ENCODE peak calls at places on chromosomes 12 and 14, in six cellular contexts. C is glutamatergic neuron, X is Panc1, T is fibroblast of pulmonary artery, V is adrenal gland, A is IMR-90. H is an unnamed sample.

GRCh38 chr14:80003138-80003537 is 208.2 kb downstream of the DIO2 start:
- DNase-seq in C (no peak), T (no peak), V (no peak), X (peak), A (peak), H (no peak)

GRCh38 chr12:108457006-108457733 is 57.9 kb upstream of the FICD start:
- DNase-seq in X (peak), A (peak), V (peak), T (peak), C (no peak), H (no peak)

GRCh38 chr14:67820428-67820881 is 876 bp downstream of the RAD51B start:
- DNase-seq in C (no peak), T (peak), V (peak), A (peak), X (peak), H (no peak)

GRCh38 chr12:58386136-58386535 is 444.8 kb downstream of the ATP23 start:
- DNase-seq in C (no peak), X (no peak), A (no peak), T (no peak), V (no peak), H (no peak)

GRCh38 chr12:2319747-2320146 is 267.0 kb downstream of the CACNA1C start:
- DNase-seq in A (peak), X (no peak), T (peak), C (no peak), V (no peak), H (no peak)

GRCh38 chr14:66539034-66539433 is 31.1 kb downstream of the GPHN start:
- DNase-seq in X (no peak), T (no peak), A (no peak), C (no peak), V (no peak), H (no peak)

GRCh38 chr12:118061011-118061875 is at the start of gene WSB2:
- DNase-seq in C (peak), T (peak), V (peak), A (peak), X (no peak), H (peak)

GRCh38 chr12:22709292-22709691 is 84.3 kb downstream of the ETNK1 start:
- DNase-seq in C (no peak), T (peak), X (no peak), V (no peak), A (no peak), H (no peak)

GRCh38 chr12:93135286-93136239 is 206.5 kb upstream of the EEA1 start:
- DNase-seq in X (no peak), V (no peak), A (peak), C (no peak), T (no peak), H (no peak)

GRCh38 chr12:48750215-48750614 is 33.7 kb upstream of the CCNT1 start:
- DNase-seq in A (peak), C (no peak), T (no peak), X (no peak), V (no peak), H (no peak)

GRCh38 chr12:70006619-70006973 is 181.6 kb downstream of the MYRFL start:
- DNase-seq in X (no peak), V (no peak), C (no peak), A (no peak), T (no peak), H (no peak)

GRCh38 chr14:89327771-89328212 is 89.2 kb downstream of the FOXN3 start:
- DNase-seq in V (no peak), A (peak), C (no peak), T (no peak), X (no peak), H (no peak)

GRCh38 chr14:52877628-52878027 is 73.2 kb downstream of the FERMT2 start:
- DNase-seq in A (peak), C (no peak), T (peak), X (no peak), V (no peak), H (no peak)

GRCh38 chr14:81329640-81330385 is 70.3 kb downstream of the STON2 start:
- DNase-seq in C (no peak), V (no peak), T (no peak), A (no peak), X (no peak), H (peak)

GRCh38 chr14:73795974-73796373 is 55.7 kb upstream of the PTGR2 start:
- DNase-seq in V (no peak), T (no peak), A (peak), X (no peak), C (no peak), H (no peak)

GRCh38 chr14:37901978-37902377 is 305.7 kb upstream of the SSTR1 start:
- DNase-seq in V (no peak), C (no peak), T (no peak), X (no peak), A (peak), H (no peak)

GRCh38 chr14:99055019-99055418 is 217.0 kb downstream of the BCL11B start:
- DNase-seq in T (no peak), V (no peak), C (no peak), A (no peak), X (no peak), H (no peak)

GRCh38 chr14:73633115-73633514 is 11.7 kb upstream of the DNAL1 start:
- DNase-seq in V (peak), C (no peak), A (no peak), T (no peak), X (no peak), H (no peak)

GRCh38 chr12:90679674-90680073 is 275.3 kb downstream of the CCER1 start:
- DNase-seq in V (no peak), A (no peak), X (no peak), T (no peak), C (no peak), H (no peak)

GRCh38 chr14:103422981-103423600 is 37.9 kb downstream of the MARK3 start:
- DNase-seq in X (no peak), C (no peak), T (peak), A (peak), V (no peak), H (no peak)

GRCh38 chr12:116568203-116568602 is 9.0 kb downstream of the MAP1LC3B2 start:
- DNase-seq in A (no peak), T (no peak), V (no peak), C (no peak), X (no peak), H (no peak)

GRCh38 chr12:3171195-3171591 is 94.0 kb downstream of the TSPAN9 start:
- DNase-seq in T (no peak), V (no peak), X (no peak), C (no peak), A (peak), H (no peak)

GRCh38 chr12:38163442-38163801 is 153.2 kb upstream of the ALG10B start:
- DNase-seq in T (no peak), A (no peak), C (no peak), X (no peak), V (no peak), H (no peak)

GRCh38 chr12:22474970-22475720 is 69.2 kb downstream of the C2CD5 start:
- DNase-seq in C (no peak), V (no peak), X (no peak), T (no peak), A (no peak), H (no peak)

GRCh38 chr12:110739894-110740293 is 2.8 kb downstream of the PPP1CC start:
- DNase-seq in X (no peak), V (no peak), C (no peak), A (peak), T (no peak), H (no peak)

GRCh38 chr12:3313066-3313465 is 177.9 kb upstream of the PRMT8 start:
- DNase-seq in T (no peak), C (no peak), X (no peak), V (no peak), A (peak), H (no peak)

GRCh38 chr12:125346361-125346760 is 281.1 kb downstream of the AACS start:
- DNase-seq in C (no peak), X (no peak), T (no peak), A (no peak), V (no peak), H (no peak)

GRCh38 chr12:125453751-125454150 is 388.5 kb downstream of the AACS start:
- DNase-seq in T (no peak), A (no peak), V (no peak), X (no peak), C (no peak), H (no peak)

GRCh38 chr12:42102720-42103119 is 42.0 kb downstream of the GXYLT1 start:
- DNase-seq in V (no peak), A (no peak), T (no peak), C (no peak), X (no peak), H (no peak)

GRCh38 chr12:42104784-42105183 is 39.9 kb downstream of the GXYLT1 start:
- DNase-seq in C (no peak), T (no peak), X (no peak), V (no peak), A (no peak), H (no peak)

GRCh38 chr12:42103155-42103554 is 41.5 kb downstream of the GXYLT1 start:
- DNase-seq in A (no peak), C (no peak), T (no peak), X (no peak), V (no peak), H (no peak)

GRCh38 chr12:42099433-42099832 is 45.2 kb downstream of the GXYLT1 start:
- DNase-seq in C (no peak), V (no peak), X (no peak), A (no peak), T (no peak), H (no peak)

GRCh38 chr12:42104087-42104486 is 40.6 kb downstream of the GXYLT1 start:
- DNase-seq in A (no peak), X (no peak), V (no peak), C (no peak), T (peak), H (no peak)
- TF ChIP-seq CTCF in A (peak), X (no peak), V (no peak), C (no peak), T (peak), H (no peak)

DNA sequence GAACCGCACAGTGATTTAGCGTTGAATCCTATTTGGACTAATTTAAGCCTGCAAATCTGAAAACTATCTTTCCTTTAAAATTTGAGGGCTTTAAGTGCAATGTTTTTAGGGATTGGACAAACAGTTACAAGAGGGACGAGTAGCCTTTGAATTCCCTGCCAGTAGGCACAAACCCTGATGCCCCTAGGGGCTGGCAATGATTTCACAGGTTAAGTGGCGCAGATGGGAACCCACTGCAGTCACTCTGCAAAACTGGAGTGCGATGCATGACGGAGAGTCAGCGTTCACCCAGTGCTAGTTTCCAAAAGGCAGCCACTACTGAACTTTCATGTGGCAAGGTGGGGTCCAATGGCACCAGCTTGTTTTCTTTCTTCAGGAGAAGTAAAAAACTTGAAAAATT is 99.4 kb upstream of the FRMD6 start:
- DNase-seq in C (peak), V (no peak), X (no peak), T (no peak), A (no peak), H (no peak)
- TF ChIP-seq CTCF in C (peak), V (peak), X (peak), T (peak), A (no peak), H (no peak)

DNA sequence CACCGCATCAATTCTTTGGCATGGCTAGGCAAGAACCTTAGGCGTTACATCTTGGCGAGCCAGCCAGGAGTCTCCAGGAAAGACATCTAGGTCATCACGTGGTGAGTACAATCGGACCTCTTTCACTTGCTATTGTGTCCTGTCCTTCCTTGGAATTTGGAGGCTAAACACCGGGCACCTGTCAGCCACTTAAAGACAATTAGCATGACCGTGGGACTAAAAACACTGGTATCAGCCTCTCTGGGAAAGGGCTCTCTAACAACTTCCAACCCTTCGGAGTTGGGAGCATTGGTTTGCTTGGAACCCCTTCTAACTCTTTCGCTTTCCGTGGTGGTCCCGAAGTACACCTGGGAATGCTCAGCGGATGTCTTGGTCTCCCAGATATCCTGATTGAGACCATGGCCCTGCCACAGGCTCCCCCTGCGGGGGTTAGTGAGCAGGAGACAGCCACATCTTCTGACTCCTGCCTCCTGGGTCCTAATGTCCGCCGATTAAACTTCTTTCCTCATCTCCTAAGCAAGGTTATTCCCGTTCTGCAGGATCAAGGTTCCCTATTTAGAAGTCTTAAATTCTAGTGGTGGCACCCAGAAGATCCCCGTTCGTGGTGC is 971.7 kb downstream of the FSCB start:
- DNase-seq in V (no peak), X (no peak), T (no peak), A (no peak), C (no peak), H (no peak)
- TF ChIP-seq CTCF in V (no peak), X (no peak), T (no peak), A (no peak), C (no peak), H (no peak)

DNA sequence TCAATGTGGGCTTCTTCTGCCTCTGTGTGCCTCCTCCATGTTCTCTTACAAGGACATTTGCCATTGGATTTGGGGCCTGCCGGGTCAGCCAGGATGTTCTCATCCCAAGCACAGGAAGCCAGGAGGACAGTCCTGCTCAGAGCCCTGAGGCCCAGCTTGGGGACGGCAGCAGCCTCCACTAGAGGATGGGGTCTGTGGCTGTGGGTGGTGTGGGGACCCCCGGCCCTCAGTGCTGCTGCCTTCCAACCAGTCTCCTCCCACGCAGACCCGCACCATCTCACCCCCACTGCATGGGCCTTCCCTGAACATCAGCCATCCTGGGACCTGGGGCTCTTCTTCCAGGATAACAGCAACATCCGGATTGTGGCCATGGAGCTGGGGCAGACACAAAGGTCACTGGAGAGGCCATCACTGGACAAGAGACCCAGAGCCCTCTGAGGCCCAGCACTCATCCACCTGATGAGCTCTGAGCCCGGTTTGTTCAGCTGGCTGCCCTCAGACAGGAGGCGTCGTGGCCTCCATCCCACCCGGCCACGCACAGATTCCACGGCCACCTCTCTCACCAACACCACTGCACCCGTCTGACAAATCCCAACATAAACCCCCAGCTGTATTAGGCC is 56.5 kb upstream of the C14orf180 start:
- DNase-seq in T (no peak), A (no peak), C (no peak), X (no peak), V (no peak), H (no peak)
- TF ChIP-seq CTCF in T (no peak), A (no peak), C (no peak), X (no peak), V (no peak), H (no peak)

GRCh38 chr14:30608533-30609006 is 13.5 kb upstream of the SCFD1 start:
- DNase-seq in X (no peak), C (no peak), A (peak), V (peak), T (peak), H (no peak)

GRCh38 chr14:30614155-30614554 is 8.0 kb upstream of the SCFD1 start:
- DNase-seq in V (no peak), T (no peak), X (no peak), C (no peak), A (no peak), H (no peak)

GRCh38 chr14:30607156-30607780 is 14.9 kb upstream of the SCFD1 start:
- DNase-seq in A (peak), T (no peak), V (no peak), X (no peak), C (no peak), H (no peak)

GRCh38 chr14:30610719-30611388 is 11.3 kb upstream of the SCFD1 start:
- DNase-seq in T (peak), X (no peak), V (peak), A (peak), C (no peak), H (no peak)
- TF ChIP-seq CTCF in T (peak), X (peak), V (peak), A (peak), C (no peak), H (no peak)

GRCh38 chr14:60515696-60516284 is 6.8 kb downstream of the SIX6 start:
- DNase-seq in X (no peak), T (no peak), V (no peak), A (no peak), C (peak), H (no peak)
- TF ChIP-seq CTCF in X (no peak), T (no peak), V (no peak), A (no peak), C (no peak), H (no peak)

GRCh38 chr14:39469094-39469710 is 37.0 kb upstream of the FBXO33 start:
- DNase-seq in C (peak), V (peak), T (peak), X (peak), A (no peak), H (no peak)
- TF ChIP-seq CTCF in C (peak), V (no peak), T (peak), X (peak), A (peak), H (no peak)